ENCODE peak calls at places on chromosomes 12 and 14, in eight cellular contexts. I, G, S, X, A, W, M and N are unnamed samples.

GRCh38 chr12:16166563-16167470 is 110.7 kb downstream of the SLC15A5 start:
- DNase-seq in I (no peak), G (no peak), S (no peak), X (no peak), A (no peak), W (no peak), M (no peak), N (no peak)

GRCh38 chr12:122006186-122006926 is 15.3 kb upstream of the BCL7A start:
- DNase-seq in I (peak), G (no peak), S (no peak), X (no peak), A (no peak), W (peak), M (no peak), N (no peak)

GRCh38 chr12:105319691-105320209 is 10.7 kb upstream of the C12orf75 start:
- DNase-seq in I (no peak), G (no peak), S (no peak), X (no peak), A (no peak), W (no peak), M (no peak), N (no peak)

GRCh38 chr12:96078281-96078761 is 42.9 kb upstream of the LTA4H start:
- DNase-seq in I (no peak), G (no peak), S (no peak), X (no peak), A (no peak), W (no peak), M (no peak), N (no peak)

GRCh38 chr14:45610303-45610702 is 357.3 kb upstream of the MIS18BP1 start:
- DNase-seq in I (no peak), G (no peak), S (peak), X (no peak), A (no peak), W (no peak), M (no peak), N (peak)

GRCh38 chr12:132139912-132140311 is 4.2 kb downstream of the DDX51 start:
- DNase-seq in I (no peak), G (no peak), S (no peak), X (no peak), A (no peak), W (no peak), M (no peak), N (no peak)

GRCh38 chr12:11553871-11554533 is 95.5 kb upstream of the ETV6 start:
- DNase-seq in I (no peak), G (peak), S (peak), X (no peak), A (peak), W (peak), M (peak), N (no peak)

GRCh38 chr14:75258079-75258802 is 20.4 kb upstream of the FOS start:
- DNase-seq in I (no peak), G (no peak), S (no peak), X (no peak), A (no peak), W (no peak), M (no peak), N (no peak)

GRCh38 chr14:103536693-103537092 is 7.7 kb downstream of the TRMT61A start:
- DNase-seq in I (peak), G (no peak), S (no peak), X (no peak), A (no peak), W (no peak), M (no peak), N (no peak)

GRCh38 chr12:80567391-80567790 is 123.4 kb downstream of the PTPRQ start:
- DNase-seq in I (no peak), G (peak), S (no peak), X (no peak), A (no peak), W (no peak), M (no peak), N (no peak)

GRCh38 chr14:64303471-64303917 is 9.3 kb upstream of the ESR2 start:
- DNase-seq in I (no peak), G (peak), S (no peak), X (no peak), A (peak), W (peak), M (peak), N (peak)